ENCODE peak calls at places on chromosomes 4 and X, in five cellular contexts. Z is neuronal stem cell, E is mesendoderm, H is H9, R is mesenchymal stem cell. F is an unnamed sample.

GRCh38 chr4:15239866-15240265 is 188.0 kb upstream of the C1QTNF7 start:
- DNase-seq in Z (no peak), E (no peak), H (no peak), R (peak; percentile 66), F (peak; percentile 32)

GRCh38 chrX:103467156-103467555 is 52.1 kb downstream of the RAB40A start:
- DNase-seq in Z (no peak), E (no peak), H (no peak), R (no peak), F (peak; percentile 66)

GRCh38 chr4:101019941-101020401 is 327.4 kb downstream of the PPP3CA start:
- DNase-seq in Z (no peak), E (peak; percentile 28), H (no peak), R (peak; percentile 37), F (peak; percentile 14)

GRCh38 chr4:20445933-20446723 is 194.4 kb downstream of the SLIT2 start:
- DNase-seq in Z (peak; percentile 31), E (no peak), H (no peak), R (peak; percentile 91), F (peak; percentile 33)

GRCh38 chr4:61638600-61638999 is 438.5 kb downstream of the ADGRL3 start:
- DNase-seq in Z (no peak), E (no peak), H (no peak), R (peak; percentile 86), F (peak; percentile 88)

GRCh38 chr4:105990933-105991332 is 95.7 kb downstream of the NPNT start:
- DNase-seq in Z (no peak), E (no peak), H (no peak), R (peak; percentile 79), F (peak; percentile 30)

GRCh38 chr4:185396724-185397402 is at the start of gene ANKRD37:
- DNase-seq in Z (no peak), E (peak; percentile 76), H (peak; percentile 69), R (peak; percentile 45), F (peak; percentile 19)

GRCh38 chr4:102786279-102786678 is 25.5 kb upstream of the MANBA start:
- DNase-seq in Z (no peak), E (no peak), H (no peak), R (no peak), F (no peak)

GRCh38 chr4:20622701-20623100 is 77.6 kb upstream of the PACRGL start:
- DNase-seq in Z (no peak), E (no peak), H (no peak), R (no peak), F (no peak)

GRCh38 chrX:46447384-46447783 is 97.8 kb downstream of the ZNF674 start:
- DNase-seq in Z (no peak), E (no peak), H (no peak), R (peak; percentile 32), F (peak; percentile 8)

GRCh38 chrX:119089619-119090018 is 16.8 kb downstream of the CT47C1 start:
- DNase-seq in Z (no peak), E (no peak), H (no peak), R (no peak), F (no peak)

GRCh38 chr4:82692101-82692780 is 106.4 kb downstream of the SCD5 start:
- DNase-seq in Z (no peak), E (no peak), H (no peak), R (no peak), F (no peak)

GRCh38 chrX:132612990-132613564 is 124.2 kb upstream of the MBNL3 start:
- DNase-seq in Z (no peak), E (peak; percentile 33), H (peak; percentile 44), R (peak; percentile 47), F (peak; percentile 4)

GRCh38 chrX:123731258-123731986 is 1.4 kb downstream of the THOC2 start:
- DNase-seq in Z (no peak), E (peak; percentile 33), H (no peak), R (peak; percentile 42), F (peak; percentile 15)

GRCh38 chrX:30885136-30885535 is 3.9 kb downstream of the TAB3 start:
- DNase-seq in Z (no peak), E (no peak), H (no peak), R (no peak), F (no peak)

GRCh38 chrX:24231169-24231568 is 81.6 kb downstream of the ZFX start:
- DNase-seq in Z (no peak), E (no peak), H (no peak), R (peak; percentile 81), F (peak; percentile 93)

GRCh38 chrX:39047174-39047573 is 245.9 kb downstream of the MID1IP1 start:
- DNase-seq in Z (no peak), E (no peak), H (no peak), R (no peak), F (no peak)

GRCh38 chr4:83490876-83491450 is 6.1 kb upstream of the ABRAXAS1 start:
- DNase-seq in Z (no peak), E (peak; percentile 36), H (no peak), R (peak; percentile 53), F (peak; percentile 18)

GRCh38 chr4:182144621-182145359 is 98.4 kb upstream of the TENM3 start:
- DNase-seq in Z (peak; percentile 36), E (peak; percentile 74), H (peak; percentile 36), R (no peak), F (peak; percentile 22)

GRCh38 chrX:136250191-136251041 is 784 bp downstream of the MAP7D3 start:
- DNase-seq in Z (no peak), E (peak; percentile 41), H (no peak), R (peak; percentile 59), F (no peak)

GRCh38 chr4:141395919-141396318 is 175.2 kb downstream of the ZNF330 start:
- DNase-seq in Z (no peak), E (no peak), H (no peak), R (no peak), F (no peak)

GRCh38 chr4:169115897-169116254 is 105.8 kb upstream of the CBR4 start:
- DNase-seq in Z (no peak), E (peak; percentile 66), H (no peak), R (peak; percentile 93), F (peak; percentile 99)

GRCh38 chrX:103817502-103817901 is 14.6 kb downstream of the RAB9B start:
- DNase-seq in Z (peak; percentile 52), E (peak; percentile 36), H (no peak), R (peak; percentile 44), F (peak; percentile 42)

GRCh38 chr4:145525291-145525740 is 43.7 kb downstream of the SMAD1 start:
- DNase-seq in Z (no peak), E (peak; percentile 63), H (no peak), R (no peak), F (peak; percentile 61)

GRCh38 chr4:79209822-79210635 is 115.8 kb downstream of the NAA11 start:
- DNase-seq in Z (no peak), E (peak; percentile 46), H (peak; percentile 32), R (no peak), F (no peak)

GRCh38 chr4:101960431-101960830 is 169.9 kb downstream of the BANK1 start:
- DNase-seq in Z (no peak), E (no peak), H (no peak), R (no peak), F (no peak)

GRCh38 chrX:130878350-130879341 is 24.4 kb downstream of the ENOX2 start:
- DNase-seq in Z (no peak), E (no peak), H (no peak), R (peak; percentile 70), F (peak; percentile 85)

GRCh38 chr4:11618666-11619282 is 190.1 kb upstream of the HS3ST1 start:
- DNase-seq in Z (no peak), E (no peak), H (no peak), R (no peak), F (no peak)

GRCh38 chr4:24158031-24158430 is 268.2 kb upstream of the PPARGC1A start:
- DNase-seq in Z (no peak), E (no peak), H (no peak), R (no peak), F (no peak)

GRCh38 chrX:148457279-148457678 is 43.1 kb upstream of the AFF2 start:
- DNase-seq in Z (no peak), E (no peak), H (no peak), R (no peak), F (no peak)

GRCh38 chrX:46305431-46305830 is 239.8 kb downstream of the ZNF674 start:
- DNase-seq in Z (no peak), E (no peak), H (no peak), R (no peak), F (no peak)

GRCh38 chrX:102154900-102155805 is 624 bp downstream of the BEX5 start:
- DNase-seq in Z (peak; percentile 24), E (peak; percentile 31), H (peak; percentile 26), R (no peak), F (no peak)
- H4K8ac ChIP-seq in Z (no peak overlapping the region), E (no peak overlapping the region), H (no peak overlapping the region), R (no peak overlapping the region), F (no peak overlapping the region)

DNA sequence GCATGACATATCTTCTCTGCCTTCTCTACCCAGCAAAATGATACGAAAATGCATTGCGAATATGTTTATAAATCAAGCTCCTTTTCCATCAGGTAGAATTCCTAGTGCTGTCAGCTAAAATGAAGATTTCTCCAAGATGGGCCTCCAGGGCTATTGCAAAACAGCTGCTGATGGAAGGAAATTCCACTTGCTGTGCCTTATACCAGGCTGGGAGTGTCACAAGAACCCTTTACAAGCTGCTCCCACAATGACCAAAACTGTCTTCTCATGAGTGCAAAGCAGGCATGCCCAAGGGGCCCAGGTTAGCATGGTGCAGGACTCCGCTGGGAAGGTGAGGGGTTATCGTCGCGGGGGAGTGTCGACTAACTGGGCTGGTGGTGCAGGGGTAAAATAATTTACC is 8.7 kb downstream of the HNRNPH2 start:
- DNase-seq in Z (no peak), E (no peak), H (no peak), R (peak; percentile 61), F (no peak)
- H4K8ac ChIP-seq in Z (no peak overlapping the region), E (no peak overlapping the region), H (no peak overlapping the region), R (peak overlapping the region; percentile 64), F (no peak overlapping the region)

GRCh38 chr4:55123791-55124190 is 1.6 kb downstream of the KDR start:
- DNase-seq in Z (no peak), E (peak; percentile 10), H (no peak), R (no peak), F (no peak)

GRCh38 chr4:55122235-55122634 is 3.2 kb downstream of the KDR start:
- DNase-seq in Z (no peak), E (no peak), H (no peak), R (no peak), F (no peak)

GRCh38 chr4:55125087-55125721 is at the start of gene KDR:
- DNase-seq in Z (peak; percentile 65), E (peak; percentile 74), H (peak; percentile 85), R (peak; percentile 46), F (no peak)

GRCh38 chr4:55125763-55126541 is 557 bp upstream of the KDR start:
- DNase-seq in Z (no peak), E (peak; percentile 42), H (peak; percentile 33), R (peak; percentile 26), F (no peak)

GRCh38 chr4:55124337-55125076 is 888 bp downstream of the KDR start:
- DNase-seq in Z (peak; percentile 8), E (peak; percentile 65), H (peak; percentile 34), R (peak; percentile 23), F (no peak)
- H4K8ac ChIP-seq in Z (no peak overlapping the region), E (no peak overlapping the region), H (no peak overlapping the region), R (no peak overlapping the region), F (no peak overlapping the region)

DNA sequence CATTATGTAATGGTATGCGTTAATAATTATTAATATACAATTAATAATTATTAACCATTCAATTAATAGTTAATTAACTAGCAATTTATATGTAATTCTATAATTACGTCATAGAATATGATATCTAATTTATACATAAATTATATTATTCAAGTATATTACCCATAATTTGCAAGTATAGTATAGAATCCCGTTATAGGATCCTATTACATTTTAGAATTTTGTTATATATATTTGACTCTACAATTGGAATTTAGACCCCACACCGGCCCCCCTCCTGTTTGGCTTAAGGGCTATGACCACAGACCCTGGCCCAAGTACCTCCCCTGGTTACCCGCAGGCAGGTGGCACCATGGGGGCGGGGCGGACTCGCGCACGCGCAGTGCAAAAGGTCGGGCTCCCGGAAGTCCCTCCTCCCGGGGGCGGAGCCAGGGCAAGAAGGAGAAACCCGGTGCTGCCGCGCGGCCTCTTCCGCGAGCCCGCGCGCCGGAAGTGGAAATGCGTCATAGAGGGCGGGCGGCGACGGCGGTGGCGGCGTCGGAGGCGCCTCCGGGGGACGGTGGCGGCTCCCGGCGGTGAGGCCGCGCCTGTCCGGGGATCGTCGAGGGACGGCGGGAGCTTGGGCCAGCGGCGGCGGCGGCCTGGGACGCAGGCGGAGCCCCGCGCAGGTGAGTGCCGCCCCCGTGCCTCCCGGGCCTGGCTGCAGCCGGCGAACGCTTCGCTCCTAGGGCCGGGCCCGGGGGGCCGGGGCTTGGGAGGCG is at the start of gene AKAP17A:
- DNase-seq in Z (peak; percentile 94), E (peak; percentile 98), H (peak; percentile 98), R (peak; percentile 91), F (peak; percentile 90)
- H4K8ac ChIP-seq in Z (no peak within 1 kb of the TSS), E (no peak within 1 kb of the TSS), H (no peak within 1 kb of the TSS), R (peak within 1 kb of the TSS; percentile 85), F (peak within 1 kb of the TSS; percentile 81)